ENCODE peak calls at places on chromosomes 1 and 21, in eight cellular contexts. One of them, this sample, is unnamed.

GRCh38 chr21:44927587-44928461 is 7.1 kb upstream of the ITGB2 start:
- DNase-seq in testis: no peak
- DNase-seq in aorta: peak
- DNase-seq in breast epithelium: no peak
- DNase-seq in pancreas: no peak
- DNase-seq in lower leg skin: no peak
- DNase-seq in HCT116: no peak
- DNase-seq in suprapubic skin: no peak
- DNase-seq in this sample: peak

GRCh38 chr1:183180213-183180612 is 5.9 kb upstream of the LAMC2 start:
- DNase-seq in testis: peak
- DNase-seq in aorta: no peak
- DNase-seq in breast epithelium: no peak
- DNase-seq in pancreas: peak
- DNase-seq in lower leg skin: peak
- DNase-seq in HCT116: no peak
- DNase-seq in suprapubic skin: peak
- DNase-seq in this sample: no peak

GRCh38 chr21:31115249-31115648 is 77.0 kb upstream of the KRTAP19-8 start:
- DNase-seq in testis: no peak
- DNase-seq in aorta: no peak
- DNase-seq in breast epithelium: no peak
- DNase-seq in pancreas: no peak
- DNase-seq in lower leg skin: no peak
- DNase-seq in HCT116: no peak
- DNase-seq in suprapubic skin: no peak
- DNase-seq in this sample: no peak

GRCh38 chr21:44778499-44778911 is 23.1 kb downstream of the UBE2G2 start:
- DNase-seq in testis: no peak
- DNase-seq in aorta: no peak
- DNase-seq in breast epithelium: no peak
- DNase-seq in pancreas: no peak
- DNase-seq in lower leg skin: no peak
- DNase-seq in HCT116: peak
- DNase-seq in suprapubic skin: no peak
- DNase-seq in this sample: no peak

GRCh38 chr1:37478890-37479254 is 4.5 kb downstream of the ZC3H12A start:
- DNase-seq in testis: no peak
- DNase-seq in aorta: no peak
- DNase-seq in breast epithelium: no peak
- DNase-seq in pancreas: no peak
- DNase-seq in lower leg skin: no peak
- DNase-seq in HCT116: no peak
- DNase-seq in suprapubic skin: no peak
- DNase-seq in this sample: no peak

GRCh38 chr1:53516181-53516580 is 57.0 kb downstream of the DMRTB1 start:
- DNase-seq in testis: no peak
- DNase-seq in aorta: no peak
- DNase-seq in breast epithelium: no peak
- DNase-seq in pancreas: no peak
- DNase-seq in lower leg skin: no peak
- DNase-seq in HCT116: no peak
- DNase-seq in suprapubic skin: no peak
- DNase-seq in this sample: no peak

GRCh38 chr1:83016354-83016753 is 982.6 kb downstream of the TTLL7 start:
- DNase-seq in testis: no peak
- DNase-seq in aorta: no peak
- DNase-seq in breast epithelium: no peak
- DNase-seq in pancreas: no peak
- DNase-seq in lower leg skin: no peak
- DNase-seq in HCT116: no peak
- DNase-seq in suprapubic skin: no peak
- DNase-seq in this sample: no peak

GRCh38 chr1:145824499-145824842 is 471 bp downstream of the POLR3C start:
- DNase-seq in testis: no peak
- DNase-seq in aorta: no peak
- DNase-seq in breast epithelium: no peak
- DNase-seq in pancreas: no peak
- DNase-seq in lower leg skin: no peak
- DNase-seq in HCT116: no peak
- DNase-seq in suprapubic skin: no peak
- DNase-seq in this sample: peak

GRCh38 chr1:175687699-175688098 is 55.7 kb downstream of the TNR start:
- DNase-seq in testis: no peak
- DNase-seq in aorta: no peak
- DNase-seq in breast epithelium: no peak
- DNase-seq in pancreas: no peak
- DNase-seq in lower leg skin: no peak
- DNase-seq in HCT116: no peak
- DNase-seq in suprapubic skin: no peak
- DNase-seq in this sample: no peak

GRCh38 chr1:32742956-32743355 is 40.4 kb upstream of the SYNC start:
- DNase-seq in testis: no peak
- DNase-seq in aorta: no peak
- DNase-seq in breast epithelium: no peak
- DNase-seq in pancreas: no peak
- DNase-seq in lower leg skin: no peak
- DNase-seq in HCT116: no peak
- DNase-seq in suprapubic skin: no peak
- DNase-seq in this sample: peak
- H3K4me3 ChIP-seq in testis: peak
- H3K4me3 ChIP-seq in aorta: no peak
- H3K4me3 ChIP-seq in breast epithelium: peak
- H3K4me3 ChIP-seq in pancreas: peak
- H3K4me3 ChIP-seq in lower leg skin: no peak
- H3K4me3 ChIP-seq in HCT116: peak
- H3K4me3 ChIP-seq in suprapubic skin: peak
- H3K4me3 ChIP-seq in this sample: peak

DNA sequence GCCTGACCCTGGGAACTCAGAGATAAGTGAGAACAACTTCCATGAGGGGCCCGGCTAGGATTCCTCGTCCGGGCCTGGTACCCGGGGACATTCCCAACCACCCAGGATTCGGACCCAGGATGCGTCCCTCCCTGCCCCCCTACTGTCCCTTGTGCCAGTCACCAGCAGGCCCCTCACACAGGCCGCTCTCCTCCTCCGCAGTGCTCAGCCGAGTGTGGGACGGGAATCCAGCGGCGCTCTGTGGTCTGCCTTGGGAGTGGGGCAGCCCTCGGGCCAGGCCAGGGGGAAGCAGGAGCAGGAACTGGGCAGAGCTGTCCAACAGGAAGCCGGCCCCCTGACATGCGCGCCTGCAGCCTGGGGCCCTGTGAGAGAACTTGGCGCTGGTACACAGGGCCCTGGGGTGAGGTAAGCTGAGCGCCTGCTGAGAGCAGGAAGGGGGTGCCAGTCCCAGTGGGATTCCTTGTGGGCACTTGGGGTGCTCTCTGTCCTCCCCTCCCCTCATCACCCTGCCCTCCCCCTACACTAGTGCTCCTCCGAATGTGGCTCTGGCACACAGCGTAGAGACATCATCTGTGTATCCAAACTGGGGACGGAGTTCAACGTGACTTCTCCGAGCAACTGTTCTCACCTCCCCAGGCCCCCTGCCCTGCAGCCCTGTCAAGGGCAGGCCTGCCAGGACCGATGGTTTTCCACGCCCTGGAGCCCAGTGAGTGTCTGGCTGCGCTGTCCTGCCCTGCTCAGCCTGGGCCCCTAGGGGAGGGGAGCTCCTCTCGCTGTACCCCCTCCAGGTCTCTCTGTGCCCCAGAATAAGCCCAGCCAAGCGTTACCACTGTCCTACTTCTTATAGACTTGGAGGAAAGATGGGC is 9.8 kb downstream of the ADAMTSL4 start:
- DNase-seq in testis: peak
- DNase-seq in aorta: peak
- DNase-seq in breast epithelium: no peak
- DNase-seq in pancreas: peak
- DNase-seq in lower leg skin: no peak
- DNase-seq in HCT116: no peak
- DNase-seq in suprapubic skin: no peak
- DNase-seq in this sample: no peak
- H3K4me3 ChIP-seq in testis: no peak
- H3K4me3 ChIP-seq in aorta: no peak
- H3K4me3 ChIP-seq in breast epithelium: peak
- H3K4me3 ChIP-seq in pancreas: no peak
- H3K4me3 ChIP-seq in lower leg skin: no peak
- H3K4me3 ChIP-seq in HCT116: no peak
- H3K4me3 ChIP-seq in suprapubic skin: peak
- H3K4me3 ChIP-seq in this sample: no peak

DNA sequence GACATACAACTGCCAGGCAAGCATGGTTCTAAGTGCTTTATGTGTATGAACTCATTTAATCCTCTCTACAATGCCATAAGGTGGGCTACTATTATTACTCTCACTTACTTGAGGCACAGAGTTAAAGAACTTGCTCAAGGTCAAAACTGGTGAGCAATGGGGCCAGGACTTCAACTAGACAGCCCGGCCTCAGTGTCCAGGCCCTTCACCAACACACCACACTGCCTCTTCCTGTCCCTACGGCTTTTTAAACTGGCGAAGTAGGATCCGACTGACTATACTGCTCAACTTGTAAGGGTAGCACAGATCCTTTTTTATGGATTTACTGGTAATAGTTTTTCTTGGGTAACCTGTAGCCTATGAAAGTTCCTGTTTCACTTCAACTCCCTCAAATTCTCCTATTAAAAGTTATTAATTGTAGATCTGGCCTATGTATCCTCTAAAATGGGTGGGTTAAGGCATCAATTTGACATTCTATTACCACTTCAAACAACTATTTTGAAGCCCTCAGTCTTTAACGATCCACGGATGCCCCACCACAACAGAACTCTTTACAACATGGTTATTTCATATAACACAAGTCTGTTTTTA is 4.3 kb downstream of the ERRFI1 start:
- DNase-seq in testis: no peak
- DNase-seq in aorta: no peak
- DNase-seq in breast epithelium: no peak
- DNase-seq in pancreas: peak
- DNase-seq in lower leg skin: no peak
- DNase-seq in HCT116: no peak
- DNase-seq in suprapubic skin: no peak
- DNase-seq in this sample: no peak
- H3K4me3 ChIP-seq in testis: no peak
- H3K4me3 ChIP-seq in aorta: no peak
- H3K4me3 ChIP-seq in breast epithelium: peak
- H3K4me3 ChIP-seq in pancreas: no peak
- H3K4me3 ChIP-seq in lower leg skin: no peak
- H3K4me3 ChIP-seq in HCT116: peak
- H3K4me3 ChIP-seq in suprapubic skin: peak
- H3K4me3 ChIP-seq in this sample: no peak

GRCh38 chr1:233615571-233615970 is 1.7 kb downstream of the KCNK1 start:
- DNase-seq in testis: no peak
- DNase-seq in aorta: no peak
- DNase-seq in breast epithelium: no peak
- DNase-seq in pancreas: no peak
- DNase-seq in lower leg skin: no peak
- DNase-seq in HCT116: no peak
- DNase-seq in suprapubic skin: no peak
- DNase-seq in this sample: no peak

GRCh38 chr1:233614173-233614742 is 352 bp downstream of the KCNK1 start:
- DNase-seq in testis: peak
- DNase-seq in aorta: peak
- DNase-seq in breast epithelium: peak
- DNase-seq in pancreas: peak
- DNase-seq in lower leg skin: peak
- DNase-seq in HCT116: peak
- DNase-seq in suprapubic skin: no peak
- DNase-seq in this sample: peak

GRCh38 chr1:233614743-233615521 is 1.0 kb downstream of the KCNK1 start:
- DNase-seq in testis: no peak
- DNase-seq in aorta: no peak
- DNase-seq in breast epithelium: no peak
- DNase-seq in pancreas: peak
- DNase-seq in lower leg skin: no peak
- DNase-seq in HCT116: no peak
- DNase-seq in suprapubic skin: no peak
- DNase-seq in this sample: peak

GRCh38 chr1:233610628-233611027 is 3.3 kb upstream of the KCNK1 start:
- DNase-seq in testis: no peak
- DNase-seq in aorta: no peak
- DNase-seq in breast epithelium: no peak
- DNase-seq in pancreas: no peak
- DNase-seq in lower leg skin: no peak
- DNase-seq in HCT116: no peak
- DNase-seq in suprapubic skin: no peak
- DNase-seq in this sample: no peak

GRCh38 chr1:233613252-233614172 is at the start of gene KCNK1:
- DNase-seq in testis: peak
- DNase-seq in aorta: peak
- DNase-seq in breast epithelium: peak
- DNase-seq in pancreas: peak
- DNase-seq in lower leg skin: peak
- DNase-seq in HCT116: peak
- DNase-seq in suprapubic skin: no peak
- DNase-seq in this sample: peak
- H3K4me3 ChIP-seq in testis: peak
- H3K4me3 ChIP-seq in aorta: peak
- H3K4me3 ChIP-seq in breast epithelium: peak
- H3K4me3 ChIP-seq in pancreas: peak
- H3K4me3 ChIP-seq in lower leg skin: peak
- H3K4me3 ChIP-seq in HCT116: peak
- H3K4me3 ChIP-seq in suprapubic skin: peak
- H3K4me3 ChIP-seq in this sample: peak

DNA sequence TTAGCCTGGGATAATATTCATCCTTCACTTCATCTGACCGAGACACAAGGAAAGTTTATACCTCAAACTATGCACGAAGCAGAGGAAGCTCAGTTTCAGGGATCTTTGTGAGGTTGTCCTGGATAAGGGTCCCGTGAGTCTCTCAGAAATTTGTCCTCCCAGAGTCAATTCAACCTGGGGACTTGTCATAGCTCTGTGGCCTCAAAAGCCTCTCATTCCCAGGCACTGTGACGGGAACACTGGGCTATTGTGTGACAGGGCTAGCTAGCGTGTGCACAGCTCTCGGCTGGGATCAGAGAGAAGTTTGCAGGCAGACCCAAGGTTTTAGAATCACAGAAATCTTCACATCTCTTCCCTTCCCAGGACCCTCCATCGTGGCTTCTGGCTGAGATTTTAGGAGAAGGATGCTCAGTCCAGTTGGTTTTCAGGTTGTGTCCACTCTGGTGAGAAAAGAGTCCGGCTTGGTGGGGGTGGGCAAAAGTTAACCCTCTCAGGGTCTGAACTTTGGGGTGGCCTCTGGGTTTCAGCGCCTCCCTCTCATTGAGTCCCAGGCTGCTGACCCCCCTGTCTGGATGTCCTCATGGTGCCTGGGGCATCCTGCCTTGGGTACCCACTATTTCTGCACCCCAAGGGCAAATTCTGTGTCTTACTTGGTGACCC is 20.4 kb upstream of the LBR start:
- DNase-seq in testis: no peak
- DNase-seq in aorta: no peak
- DNase-seq in breast epithelium: no peak
- DNase-seq in pancreas: no peak
- DNase-seq in lower leg skin: no peak
- DNase-seq in HCT116: no peak
- DNase-seq in suprapubic skin: peak
- DNase-seq in this sample: no peak
- H3K4me3 ChIP-seq in testis: no peak
- H3K4me3 ChIP-seq in aorta: no peak
- H3K4me3 ChIP-seq in breast epithelium: no peak
- H3K4me3 ChIP-seq in pancreas: no peak
- H3K4me3 ChIP-seq in lower leg skin: no peak
- H3K4me3 ChIP-seq in HCT116: no peak
- H3K4me3 ChIP-seq in suprapubic skin: no peak
- H3K4me3 ChIP-seq in this sample: no peak